ENCODE peak calls at places on chromosomes 11 and 22, in four cellular contexts. One of them, this sample, is unnamed.

GRCh38 chr11:75259711-75260110 is 19.1 kb downstream of the TPBGL start:
- DNase-seq in naive thymus-derived CD8-positive, alpha-beta T cell: no peak
- DNase-seq in NCI-H1092: no peak
- DNase-seq in stimulated activated CD4-positive, alpha-beta T cell treated with anti-CD3 and anti-CD28 coated beads, Interleukin-2, amount 100 ng/mL, for 24 hours: no peak
- DNase-seq in this sample: no peak

GRCh38 chr22:39935622-39936021 is 24.6 kb upstream of the TMA7B start:
- DNase-seq in naive thymus-derived CD8-positive, alpha-beta T cell: no peak
- DNase-seq in stimulated activated CD4-positive, alpha-beta T cell treated with anti-CD3 and anti-CD28 coated beads, Interleukin-2, amount 100 ng/mL, for 24 hours: no peak
- DNase-seq in NCI-H1092: no peak
- DNase-seq in this sample: no peak

GRCh38 chr22:39545310-39546063 is 12.9 kb upstream of the RPS19BP1 start:
- DNase-seq in NCI-H1092: no peak
- DNase-seq in stimulated activated CD4-positive, alpha-beta T cell treated with anti-CD3 and anti-CD28 coated beads, Interleukin-2, amount 100 ng/mL, for 24 hours: peak; percentile 80
- DNase-seq in naive thymus-derived CD8-positive, alpha-beta T cell: peak; percentile 43
- DNase-seq in this sample: peak; percentile 70

GRCh38 chr11:61890536-61891330 is 612 bp downstream of the FADS3 start:
- DNase-seq in NCI-H1092: peak; percentile 23
- DNase-seq in naive thymus-derived CD8-positive, alpha-beta T cell: peak; percentile 10
- DNase-seq in stimulated activated CD4-positive, alpha-beta T cell treated with anti-CD3 and anti-CD28 coated beads, Interleukin-2, amount 100 ng/mL, for 24 hours: peak; percentile 45
- DNase-seq in this sample: peak; percentile 85

GRCh38 chr22:19537941-19538488 is 13.8 kb upstream of the CLDN5 start:
- DNase-seq in naive thymus-derived CD8-positive, alpha-beta T cell: no peak
- DNase-seq in NCI-H1092: no peak
- DNase-seq in stimulated activated CD4-positive, alpha-beta T cell treated with anti-CD3 and anti-CD28 coated beads, Interleukin-2, amount 100 ng/mL, for 24 hours: no peak
- DNase-seq in this sample: no peak

GRCh38 chr11:11465280-11465679 is 112.2 kb upstream of the CSNK2A3 start:
- DNase-seq in naive thymus-derived CD8-positive, alpha-beta T cell: no peak
- DNase-seq in stimulated activated CD4-positive, alpha-beta T cell treated with anti-CD3 and anti-CD28 coated beads, Interleukin-2, amount 100 ng/mL, for 24 hours: no peak
- DNase-seq in NCI-H1092: no peak
- DNase-seq in this sample: no peak

GRCh38 chr11:68468217-68468828 is 7.8 kb downstream of the PPP6R3 start:
- DNase-seq in stimulated activated CD4-positive, alpha-beta T cell treated with anti-CD3 and anti-CD28 coated beads, Interleukin-2, amount 100 ng/mL, for 24 hours: no peak
- DNase-seq in naive thymus-derived CD8-positive, alpha-beta T cell: no peak
- DNase-seq in NCI-H1092: no peak
- DNase-seq in this sample: no peak

GRCh38 chr22:21766933-21767462 is 31.4 kb upstream of the YPEL1 start:
- DNase-seq in stimulated activated CD4-positive, alpha-beta T cell treated with anti-CD3 and anti-CD28 coated beads, Interleukin-2, amount 100 ng/mL, for 24 hours: peak; percentile 56
- DNase-seq in naive thymus-derived CD8-positive, alpha-beta T cell: no peak
- DNase-seq in NCI-H1092: no peak
- DNase-seq in this sample: no peak

GRCh38 chr22:20316844-20317401 is 2.9 kb downstream of the DGCR6L start:
- DNase-seq in stimulated activated CD4-positive, alpha-beta T cell treated with anti-CD3 and anti-CD28 coated beads, Interleukin-2, amount 100 ng/mL, for 24 hours: no peak
- DNase-seq in NCI-H1092: no peak
- DNase-seq in naive thymus-derived CD8-positive, alpha-beta T cell: no peak
- DNase-seq in this sample: no peak

GRCh38 chr11:76798656-76799055 is 15.5 kb downstream of the TSKU start:
- DNase-seq in stimulated activated CD4-positive, alpha-beta T cell treated with anti-CD3 and anti-CD28 coated beads, Interleukin-2, amount 100 ng/mL, for 24 hours: no peak
- DNase-seq in NCI-H1092: no peak
- DNase-seq in naive thymus-derived CD8-positive, alpha-beta T cell: no peak
- DNase-seq in this sample: no peak

GRCh38 chr11:37124384-37124783 is 526.3 kb upstream of the RAG2 start:
- DNase-seq in NCI-H1092: no peak
- DNase-seq in naive thymus-derived CD8-positive, alpha-beta T cell: no peak
- DNase-seq in stimulated activated CD4-positive, alpha-beta T cell treated with anti-CD3 and anti-CD28 coated beads, Interleukin-2, amount 100 ng/mL, for 24 hours: no peak
- DNase-seq in this sample: no peak

GRCh38 chr22:37293172-37293571 is 10.9 kb downstream of the CYTH4 start:
- DNase-seq in naive thymus-derived CD8-positive, alpha-beta T cell: no peak
- DNase-seq in stimulated activated CD4-positive, alpha-beta T cell treated with anti-CD3 and anti-CD28 coated beads, Interleukin-2, amount 100 ng/mL, for 24 hours: no peak
- DNase-seq in NCI-H1092: no peak
- DNase-seq in this sample: no peak

GRCh38 chr22:40400173-40400572 is 29.8 kb downstream of the SGSM3 start:
- DNase-seq in stimulated activated CD4-positive, alpha-beta T cell treated with anti-CD3 and anti-CD28 coated beads, Interleukin-2, amount 100 ng/mL, for 24 hours: peak; percentile 50
- DNase-seq in naive thymus-derived CD8-positive, alpha-beta T cell: peak; percentile 25
- DNase-seq in NCI-H1092: no peak
- DNase-seq in this sample: no peak

GRCh38 chr11:100692290-100692689 is 5.2 kb downstream of the ARHGAP42 start:
- DNase-seq in stimulated activated CD4-positive, alpha-beta T cell treated with anti-CD3 and anti-CD28 coated beads, Interleukin-2, amount 100 ng/mL, for 24 hours: no peak
- DNase-seq in NCI-H1092: no peak
- DNase-seq in naive thymus-derived CD8-positive, alpha-beta T cell: no peak
- DNase-seq in this sample: no peak

GRCh38 chr11:35363246-35364100 is 55.9 kb downstream of the SLC1A2 start:
- DNase-seq in naive thymus-derived CD8-positive, alpha-beta T cell: no peak
- DNase-seq in NCI-H1092: no peak
- DNase-seq in stimulated activated CD4-positive, alpha-beta T cell treated with anti-CD3 and anti-CD28 coated beads, Interleukin-2, amount 100 ng/mL, for 24 hours: no peak
- DNase-seq in this sample: no peak

GRCh38 chr22:19448076-19448607 is 631 bp upstream of the C22orf39 start:
- DNase-seq in naive thymus-derived CD8-positive, alpha-beta T cell: no peak
- DNase-seq in stimulated activated CD4-positive, alpha-beta T cell treated with anti-CD3 and anti-CD28 coated beads, Interleukin-2, amount 100 ng/mL, for 24 hours: peak; percentile 17
- DNase-seq in NCI-H1092: peak; percentile 84
- DNase-seq in this sample: peak; percentile 59

GRCh38 chr11:1530686-1531256 is 41.3 kb downstream of the DUSP8 start:
- DNase-seq in naive thymus-derived CD8-positive, alpha-beta T cell: no peak
- DNase-seq in stimulated activated CD4-positive, alpha-beta T cell treated with anti-CD3 and anti-CD28 coated beads, Interleukin-2, amount 100 ng/mL, for 24 hours: no peak
- DNase-seq in NCI-H1092: no peak
- DNase-seq in this sample: no peak

GRCh38 chr11:18749681-18750319 is 23.8 kb upstream of the IGSF22 start:
- DNase-seq in stimulated activated CD4-positive, alpha-beta T cell treated with anti-CD3 and anti-CD28 coated beads, Interleukin-2, amount 100 ng/mL, for 24 hours: no peak
- DNase-seq in naive thymus-derived CD8-positive, alpha-beta T cell: no peak
- DNase-seq in NCI-H1092: no peak
- DNase-seq in this sample: peak; percentile 87

GRCh38 chr22:37403267-37403960 is 23.9 kb downstream of the ELFN2 start:
- DNase-seq in naive thymus-derived CD8-positive, alpha-beta T cell: no peak
- DNase-seq in NCI-H1092: no peak
- DNase-seq in stimulated activated CD4-positive, alpha-beta T cell treated with anti-CD3 and anti-CD28 coated beads, Interleukin-2, amount 100 ng/mL, for 24 hours: no peak
- DNase-seq in this sample: no peak

GRCh38 chr22:21082248-21082647 is 36.5 kb downstream of the LRRC74B start:
- DNase-seq in naive thymus-derived CD8-positive, alpha-beta T cell: no peak
- DNase-seq in NCI-H1092: no peak
- DNase-seq in stimulated activated CD4-positive, alpha-beta T cell treated with anti-CD3 and anti-CD28 coated beads, Interleukin-2, amount 100 ng/mL, for 24 hours: no peak
- DNase-seq in this sample: no peak

GRCh38 chr11:8018742-8019631 is 31.9 kb downstream of the EIF3F start:
- DNase-seq in NCI-H1092: peak; percentile 35
- DNase-seq in naive thymus-derived CD8-positive, alpha-beta T cell: peak; percentile 62
- DNase-seq in stimulated activated CD4-positive, alpha-beta T cell treated with anti-CD3 and anti-CD28 coated beads, Interleukin-2, amount 100 ng/mL, for 24 hours: peak; percentile 63
- DNase-seq in this sample: peak; percentile 90

GRCh38 chr11:2515401-2516275 is 70.8 kb downstream of the KCNQ1 start:
- DNase-seq in stimulated activated CD4-positive, alpha-beta T cell treated with anti-CD3 and anti-CD28 coated beads, Interleukin-2, amount 100 ng/mL, for 24 hours: no peak
- DNase-seq in naive thymus-derived CD8-positive, alpha-beta T cell: no peak
- DNase-seq in NCI-H1092: no peak
- DNase-seq in this sample: no peak

GRCh38 chr11:65454311-65454695 is 31.7 kb downstream of the NEAT1 start:
- DNase-seq in NCI-H1092: no peak
- DNase-seq in stimulated activated CD4-positive, alpha-beta T cell treated with anti-CD3 and anti-CD28 coated beads, Interleukin-2, amount 100 ng/mL, for 24 hours: no peak
- DNase-seq in naive thymus-derived CD8-positive, alpha-beta T cell: no peak
- DNase-seq in this sample: peak; percentile 31

GRCh38 chr11:112963368-112963955 is 2.2 kb downstream of the NCAM1 start:
- DNase-seq in naive thymus-derived CD8-positive, alpha-beta T cell: no peak
- DNase-seq in NCI-H1092: peak; percentile 68
- DNase-seq in stimulated activated CD4-positive, alpha-beta T cell treated with anti-CD3 and anti-CD28 coated beads, Interleukin-2, amount 100 ng/mL, for 24 hours: no peak
- DNase-seq in this sample: peak; percentile 31

GRCh38 chr11:131486937-131487336 is 116.5 kb downstream of the NTM start:
- DNase-seq in naive thymus-derived CD8-positive, alpha-beta T cell: no peak
- DNase-seq in stimulated activated CD4-positive, alpha-beta T cell treated with anti-CD3 and anti-CD28 coated beads, Interleukin-2, amount 100 ng/mL, for 24 hours: no peak
- DNase-seq in NCI-H1092: no peak
- DNase-seq in this sample: no peak

This sample was measured in astrocyte of the hippocampus.